ENCODE peak calls at places on chromosomes 1 and 21, in eight cellular contexts. K is neural progenitor cell; I is fibroblast of mammary gland; B is IMR-90; J is activated CD4-positive, alpha-beta T cell treated with anti-CD3 and anti-CD28 coated beads for 36 hours; A is memory B cell; Q is NCI-H1092; P is globus pallidus. H is an unnamed sample.

GRCh38 chr1:85473390-85473789 is 8.4 kb upstream of the DDAH1 start:
- DNase-seq in Q (no peak), B (peak; percentile 70), I (peak; percentile 56), J (no peak), K (no peak), A (no peak), P (no peak), H (no peak)

GRCh38 chr1:119859647-119860046 is 36.7 kb downstream of the ADAM30 start:
- DNase-seq in I (peak; percentile 90), K (no peak), P (no peak), J (peak; percentile 25), B (peak; percentile 89), Q (no peak), A (no peak), H (peak; percentile 15)

GRCh38 chr1:89918794-89919155 is 76.1 kb upstream of the ZNF326 start:
- DNase-seq in B (no peak), I (no peak), P (no peak), J (no peak), K (no peak), A (no peak), Q (no peak), H (no peak)

GRCh38 chr1:54547601-54548388 is at the start of gene ACOT11:
- DNase-seq in J (no peak), I (peak; percentile 56), P (peak; percentile 89), K (peak; percentile 44), A (no peak), Q (peak; percentile 81), B (peak; percentile 66), H (no peak)

GRCh38 chr1:85366391-85366790 is 90.0 kb upstream of the BCL10 start:
- DNase-seq in A (no peak), B (peak; percentile 93), P (no peak), Q (no peak), I (peak; percentile 82), K (no peak), J (no peak), H (no peak)

GRCh38 chr1:1946540-1946939 is 27.5 kb upstream of the TMEM52 start:
- DNase-seq in Q (no peak), I (peak; percentile 3), A (no peak), K (no peak), J (no peak), B (peak; percentile 7), P (peak; percentile 27), H (no peak)

GRCh38 chr1:206728588-206728987 is 42.0 kb upstream of the IL19 start:
- DNase-seq in J (no peak), P (no peak), B (no peak), I (no peak), K (no peak), A (no peak), Q (no peak), H (no peak)

GRCh38 chr21:42674351-42674940 is 21.0 kb downstream of the PDE9A start:
- DNase-seq in B (no peak), Q (peak; percentile 44), K (peak; percentile 79), P (no peak), J (no peak), A (no peak), I (peak; percentile 39), H (no peak)

GRCh38 chr21:31671146-31671716 is 11.7 kb downstream of the SOD1 start:
- DNase-seq in P (no peak), B (no peak), I (no peak), Q (no peak), K (no peak), A (no peak), J (no peak), H (no peak)

GRCh38 chr1:58251415-58252073 is 295.0 kb downstream of the OMA1 start:
- DNase-seq in B (no peak), P (no peak), I (peak; percentile 16), A (no peak), Q (no peak), K (peak; percentile 61), J (peak; percentile 27), H (peak; percentile 7)

GRCh38 chr1:116825735-116826438 is 71.7 kb downstream of the CD2 start:
- DNase-seq in K (no peak), B (no peak), I (no peak), Q (peak; percentile 89), J (no peak), A (no peak), P (no peak), H (no peak)

GRCh38 chr1:15277933-15278332 is 30.9 kb downstream of the FHAD1 start:
- DNase-seq in I (no peak), P (no peak), J (no peak), A (no peak), B (no peak), K (no peak), Q (no peak), H (no peak)

GRCh38 chr1:8095584-8095983 is 69.5 kb upstream of the ERRFI1 start:
- DNase-seq in K (no peak), J (no peak), Q (no peak), P (no peak), B (no peak), I (no peak), A (no peak), H (no peak)

GRCh38 chr1:238488406-238488805 is 597.7 kb upstream of the ZP4 start:
- DNase-seq in B (peak; percentile 48), K (no peak), I (no peak), Q (no peak), J (no peak), A (no peak), P (no peak), H (no peak)

GRCh38 chr1:180482425-180483275 is 19.7 kb downstream of the ACBD6 start:
- DNase-seq in J (no peak), K (peak; percentile 74), Q (peak; percentile 36), B (peak; percentile 67), P (peak; percentile 66), I (peak; percentile 67), A (peak; percentile 41), H (no peak)

GRCh38 chr1:53578358-53578757 is 119.2 kb downstream of the DMRTB1 start:
- DNase-seq in I (no peak), J (no peak), P (no peak), B (peak; percentile 20), Q (no peak), A (no peak), K (no peak), H (no peak)

GRCh38 chr1:115476616-115477015 is 138.6 kb upstream of the NGF start:
- DNase-seq in A (no peak), I (peak; percentile 34), Q (no peak), B (no peak), P (no peak), K (no peak), J (no peak), H (no peak)

GRCh38 chr1:31460027-31460426 is 47.0 kb downstream of the SERINC2 start:
- DNase-seq in B (peak; percentile 28), Q (no peak), J (no peak), I (peak; percentile 60), P (no peak), K (peak; percentile 68), A (no peak), H (no peak)

GRCh38 chr21:24895885-24896734 is 711.2 kb downstream of the MRPL39 start:
- DNase-seq in P (peak; percentile 1), B (peak; percentile 25), I (peak; percentile 7), K (peak; percentile 27), Q (peak; percentile 9), A (peak; percentile 24), J (peak; percentile 4), H (no peak)

GRCh38 chr1:162633327-162633762 is 1.1 kb downstream of the DDR2 start:
- DNase-seq in Q (no peak), I (peak; percentile 68), P (no peak), K (no peak), A (no peak), J (no peak), B (peak; percentile 59), H (no peak)

GRCh38 chr1:198007687-198008627 is 90.8 kb downstream of the LHX9 start:
- DNase-seq in J (no peak), B (peak; percentile 7), P (no peak), Q (no peak), K (no peak), A (no peak), I (no peak), H (no peak)

GRCh38 chr1:94122201-94122970 is 1.4 kb upstream of the ABCA4 start:
- DNase-seq in I (peak; percentile 29), Q (no peak), P (no peak), A (no peak), K (no peak), B (peak; percentile 89), J (no peak), H (no peak)

GRCh38 chr1:44811714-44812151 is 3.4 kb downstream of the BTBD19 start:
- DNase-seq in K (no peak), J (peak; percentile 45), A (no peak), Q (no peak), I (peak; percentile 92), P (no peak), B (peak; percentile 91), H (no peak)

GRCh38 chr1:206655471-206655882 is 20.1 kb downstream of the DYRK3 start:
- DNase-seq in B (no peak), P (no peak), Q (peak; percentile 69), J (no peak), I (no peak), A (no peak), K (no peak), H (no peak)

GRCh38 chr21:15617968-15618367 is 111.8 kb upstream of the USP25 start:
- DNase-seq in B (peak; percentile 21), A (no peak), K (peak; percentile 44), P (no peak), Q (no peak), I (peak; percentile 67), J (no peak), H (no peak)

GRCh38 chr1:154972517-154973343 is 1.8 kb upstream of the CKS1B start:
- DNase-seq in I (peak; percentile 88), P (peak; percentile 41), Q (no peak), A (no peak), B (peak; percentile 95), J (no peak), K (peak; percentile 94), H (no peak)

GRCh38 chr1:61005572-61006386 is 76.6 kb upstream of the NFIA start:
- DNase-seq in P (peak; percentile 27), K (peak; percentile 83), I (no peak), J (no peak), B (no peak), Q (no peak), A (no peak), H (no peak)

GRCh38 chr1:9473032-9473792 is 66.1 kb upstream of the SLC25A33 start:
- DNase-seq in P (peak; percentile 68), K (no peak), Q (peak; percentile 46), A (no peak), B (peak; percentile 95), I (peak; percentile 93), J (peak; percentile 42), H (peak; percentile 10)

GRCh38 chr1:10665930-10666850 is 130.3 kb downstream of the CASZ1 start:
- DNase-seq in I (no peak), J (no peak), A (no peak), K (no peak), B (no peak), P (peak; percentile 16), Q (no peak), H (no peak)

GRCh38 chr21:42440187-42440792 is 36.6 kb downstream of the UBASH3A start:
- DNase-seq in P (no peak), B (no peak), K (no peak), J (peak; percentile 67), A (no peak), I (no peak), Q (no peak), H (peak; percentile 56)

GRCh38 chr21:32389337-32390015 is 3.3 kb downstream of the URB1 start:
- DNase-seq in J (no peak), Q (no peak), K (no peak), I (peak; percentile 60), P (no peak), B (peak; percentile 51), A (no peak), H (no peak)

GRCh38 chr1:28456078-28456477 is 49.8 kb upstream of the RCC1 start:
- DNase-seq in I (peak; percentile 81), B (peak; percentile 83), A (no peak), P (no peak), Q (no peak), K (no peak), J (peak; percentile 31), H (peak; percentile 11)

H was measured in stimulated activated CD4-positive, alpha-beta T cell treated with anti-CD3 and anti-CD28 coated beads, Interleukin-15, amount 100 ng/mL, for 24 hours.